ENCODE peak calls at places on chromosomes 2 and 18, in four cellular contexts. V is epithelial cell of esophagus, N is BJ, U is psoas muscle. T is an unnamed sample.

GRCh38 chr2:37052600-37053332 is 31.4 kb downstream of the HEATR5B start:
- DNase-seq in V (peak), N (no peak), U (no peak), T (no peak)

GRCh38 chr18:30192216-30192615 is 850.3 kb downstream of the DSC3 start:
- DNase-seq in V (no peak), N (no peak), U (no peak), T (no peak)

GRCh38 chr2:110813896-110814295 is 81.5 kb downstream of the ACOXL start:
- DNase-seq in V (no peak), N (no peak), U (no peak), T (no peak)

GRCh38 chr2:226797289-226797988 is 2.2 kb downstream of the IRS1 start:
- DNase-seq in V (no peak), N (no peak), U (peak), T (peak)

GRCh38 chr2:241810304-241811208 is 1.6 kb downstream of the NEU4 start:
- DNase-seq in V (no peak), N (no peak), U (peak), T (no peak)

GRCh38 chr2:190820416-190820815 is 60.2 kb upstream of the GLS start:
- DNase-seq in V (no peak), N (no peak), U (no peak), T (no peak)

GRCh38 chr2:10954856-10955818 is 43.4 kb downstream of the KCNF1 start:
- DNase-seq in V (peak), N (no peak), U (no peak), T (no peak)

GRCh38 chr2:12950957-12951656 is 234.4 kb downstream of the TRIB2 start:
- DNase-seq in V (peak), N (peak), U (no peak), T (peak)

GRCh38 chr2:216888907-216889622 is 29.2 kb upstream of the TNP1 start:
- DNase-seq in V (peak), N (no peak), U (peak), T (no peak)

GRCh38 chr2:234968633-234969328 is 17.0 kb downstream of the SH3BP4 start:
- DNase-seq in V (no peak), N (no peak), U (no peak), T (no peak)

GRCh38 chr2:96875498-96876035 is 5.7 kb upstream of the SEMA4C start:
- DNase-seq in V (no peak), N (no peak), U (no peak), T (no peak)

GRCh38 chr2:85278361-85278760 is 49.4 kb downstream of the TGOLN2 start:
- DNase-seq in V (peak), N (peak), U (no peak), T (peak)

GRCh38 chr2:54394392-54394791 is 61.7 kb upstream of the SPTBN1 start:
- DNase-seq in V (no peak), N (no peak), U (no peak), T (no peak)

GRCh38 chr2:113812204-113812603 is 55.8 kb upstream of the SLC35F5 start:
- DNase-seq in V (no peak), N (no peak), U (no peak), T (peak)

GRCh38 chr2:26892133-26892532 is 44.2 kb downstream of the DPYSL5 start:
- DNase-seq in V (no peak), N (no peak), U (no peak), T (no peak)

GRCh38 chr2:36780231-36780808 is 83.8 kb downstream of the VIT start:
- DNase-seq in V (peak), N (peak), U (no peak), T (peak)

GRCh38 chr2:60806595-60806987 is 50.5 kb downstream of the PAPOLG start:
- DNase-seq in V (no peak), N (no peak), U (no peak), T (no peak)

GRCh38 chr18:61658431-61658830 is 234.4 kb downstream of the RNF152 start:
- DNase-seq in V (no peak), N (no peak), U (no peak), T (no peak)

GRCh38 chr2:178993788-178994187 is 56.1 kb downstream of the CCDC141 start:
- DNase-seq in V (no peak), N (no peak), U (no peak), T (no peak)

GRCh38 chr2:231713738-231714638 is 5.7 kb downstream of the PTMA start:
- DNase-seq in V (peak), N (no peak), U (peak), T (peak)

GRCh38 chr2:223052710-223053261 is 796 bp downstream of the KCNE4 start:
- DNase-seq in V (no peak), N (no peak), U (no peak), T (no peak)

GRCh38 chr2:95240091-95240490 is 32.8 kb downstream of the ZNF892 start:
- DNase-seq in V (peak), N (no peak), U (no peak), T (no peak)

GRCh38 chr2:40431600-40431955 is 20.3 kb downstream of the SLC8A1 start:
- DNase-seq in V (peak), N (peak), U (no peak), T (peak)

GRCh38 chr2:86500325-86500724 is 59.2 kb downstream of the KDM3A start:
- DNase-seq in V (no peak), N (no peak), U (no peak), T (no peak)

GRCh38 chr2:17800219-17800618 is 16.0 kb upstream of the MSGN1 start:
- DNase-seq in V (no peak), N (no peak), U (no peak), T (peak)

GRCh38 chr2:138452324-138452723 is 49.2 kb upstream of the SPOPL start:
- DNase-seq in V (no peak), N (no peak), U (no peak), T (no peak)

GRCh38 chr2:19416784-19417684 is 58.6 kb upstream of the OSR1 start:
- DNase-seq in V (no peak), N (no peak), U (no peak), T (no peak)
- TF ChIP-seq CTCF in V (no peak), N (no peak), U (no peak), T (no peak)

GRCh38 chr2:83584674-83585073 is 874.4 kb downstream of the SUCLG1 start:
- DNase-seq in V (no peak), N (peak), U (no peak), T (peak)
- H3K4me3 ChIP-seq in V (no peak), N (no peak), U (no peak), T (no peak)

DNA sequence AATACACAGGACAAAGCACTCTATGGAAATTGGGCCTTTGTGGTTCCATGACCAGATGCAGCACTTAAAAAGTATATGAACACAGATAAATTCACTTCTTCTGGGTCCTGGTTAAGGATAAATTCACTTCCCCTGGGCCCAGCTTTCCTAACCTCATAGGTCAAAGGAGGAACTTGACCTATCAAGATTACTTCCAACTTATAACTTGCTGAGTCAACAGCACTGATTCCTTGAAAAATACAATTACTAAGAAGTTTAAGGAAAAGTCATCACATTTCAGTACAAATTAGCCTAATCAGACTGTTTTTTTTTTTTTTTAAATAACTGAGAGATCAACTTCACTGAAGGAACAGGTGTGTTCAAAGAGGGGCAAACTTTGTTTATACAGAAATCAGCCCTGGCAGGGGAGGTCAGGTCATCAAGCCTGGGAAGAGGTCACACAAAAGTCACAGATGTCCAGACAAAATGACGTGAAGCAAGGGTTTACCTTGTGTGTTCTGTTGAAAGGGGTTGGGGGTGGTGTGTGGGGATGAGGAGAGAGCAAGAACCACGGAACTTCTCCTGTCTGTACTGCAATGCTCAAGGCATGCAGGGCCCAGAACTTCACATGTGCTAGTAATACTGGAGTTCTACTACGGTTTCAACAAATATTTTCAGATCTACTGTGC is 55.8 kb downstream of the PPP4R1 start:
- DNase-seq in V (no peak), N (no peak), U (no peak), T (no peak)
- TF ChIP-seq CTCF in V (no peak), N (no peak), U (no peak), T (no peak)

GRCh38 chr2:70946832-70947442 is 11.2 kb downstream of the ATP6V1B1 start:
- DNase-seq in V (peak), N (no peak), U (peak), T (peak)
- H3K4me3 ChIP-seq in V (no peak), N (no peak), U (no peak), T (no peak)

DNA sequence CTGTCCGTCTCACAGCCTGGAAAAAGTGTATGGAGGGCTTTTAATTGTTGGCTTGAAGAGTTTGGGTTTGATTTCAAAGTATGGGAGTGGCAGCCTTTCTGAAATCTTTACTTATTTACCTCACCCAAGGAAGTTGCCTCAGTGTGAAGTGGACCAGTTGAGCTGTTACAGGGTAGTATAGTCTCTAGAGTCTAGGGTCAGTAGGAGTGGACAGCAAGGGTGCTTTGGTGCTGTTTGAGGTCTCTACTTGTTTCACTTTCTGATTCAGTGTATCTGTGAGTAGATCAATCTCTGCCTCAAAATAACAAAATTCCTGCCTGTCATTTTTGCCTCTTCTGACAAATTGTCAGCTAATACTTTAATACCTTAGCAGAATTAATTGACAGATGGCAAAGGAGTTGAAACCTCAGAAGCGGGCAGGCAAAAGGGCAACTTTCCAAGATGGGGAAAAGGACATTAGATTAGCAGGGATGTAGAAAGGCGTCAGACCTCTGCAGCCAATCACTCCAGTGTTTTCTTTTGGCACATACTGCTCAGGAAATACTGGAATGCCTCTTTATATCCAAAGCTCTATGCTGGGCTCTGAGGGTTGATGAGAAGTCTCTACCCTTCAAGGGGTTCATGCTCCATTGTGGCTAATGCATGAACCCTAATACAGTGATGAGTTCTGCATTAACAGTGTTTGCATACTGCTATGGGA is 5.9 kb downstream of the RIOK3 start:
- DNase-seq in V (no peak), N (no peak), U (no peak), T (no peak)
- TF ChIP-seq CTCF in V (no peak), N (no peak), U (no peak), T (no peak)

GRCh38 chr2:66686768-66687167 is 251.8 kb downstream of the MEIS1 start:
- DNase-seq in V (peak), N (no peak), U (no peak), T (peak)
- H3K4me3 ChIP-seq in V (no peak), N (no peak), U (no peak), T (no peak)

T was measured in foreskin fibroblast.